ENCODE peak calls at places on chromosomes 6 and 20, in seven cellular contexts. Y, H, O, U, I, X and B are unnamed samples.

GRCh38 chr6:77397561-77397960 is 65.7 kb downstream of the HTR1B start:
- DNase-seq in Y (no peak), H (no peak), O (no peak), U (no peak), I (no peak), X (no peak), B (no peak)

GRCh38 chr20:10789386-10789785 is 115.6 kb upstream of the JAG1 start:
- DNase-seq in Y (no peak), H (no peak), O (no peak), U (no peak), I (no peak), X (no peak), B (no peak)

GRCh38 chr6:121615493-121615892 is 180.0 kb downstream of the GJA1 start:
- DNase-seq in Y (no peak), H (no peak), O (no peak), U (no peak), I (no peak), X (no peak), B (no peak)

GRCh38 chr20:8183526-8183925 is 51.5 kb downstream of the PLCB1 start:
- DNase-seq in Y (no peak), H (no peak), O (no peak), U (no peak), I (no peak), X (no peak), B (no peak)

GRCh38 chr6:36426622-36427021 is 16.0 kb downstream of the PXT1 start:
- DNase-seq in Y (no peak), H (no peak), O (no peak), U (no peak), I (no peak), X (no peak), B (no peak)

GRCh38 chr6:107128175-107128574 is 12.9 kb upstream of the BEND3 start:
- DNase-seq in Y (no peak), H (no peak), O (no peak), U (no peak), I (no peak), X (no peak), B (no peak)

GRCh38 chr6:40719671-40720374 is 132.7 kb upstream of the LRFN2 start:
- DNase-seq in Y (no peak), H (no peak), O (peak; percentile 65), U (peak; percentile 61), I (no peak), X (no peak), B (no peak)

GRCh38 chr6:42404494-42404893 is 47.2 kb downstream of the TRERF1 start:
- DNase-seq in Y (peak; percentile 45), H (no peak), O (peak; percentile 67), U (no peak), I (no peak), X (no peak), B (no peak)

GRCh38 chr6:157989541-157990289 is 8.1 kb downstream of the SYNJ2 start:
- DNase-seq in Y (peak; percentile 84), H (no peak), O (peak; percentile 76), U (peak; percentile 85), I (no peak), X (no peak), B (no peak)

GRCh38 chr20:56200456-56200855 is 48.1 kb upstream of the MC3R start:
- DNase-seq in Y (no peak), H (no peak), O (no peak), U (no peak), I (no peak), X (no peak), B (no peak)

GRCh38 chr20:44649976-44650375 is 1.5 kb downstream of the ADA start:
- DNase-seq in Y (no peak), H (no peak), O (no peak), U (no peak), I (no peak), X (no peak), B (no peak)

GRCh38 chr20:44646641-44647274 is 4.7 kb downstream of the ADA start:
- DNase-seq in Y (no peak), H (no peak), O (peak; percentile 54), U (no peak), I (no peak), X (no peak), B (no peak)

GRCh38 chr20:44648068-44648467 is 3.4 kb downstream of the ADA start:
- DNase-seq in Y (peak; percentile 82), H (no peak), O (no peak), U (no peak), I (no peak), X (no peak), B (no peak)

GRCh38 chr20:44650777-44651493 is 564 bp downstream of the ADA start:
- DNase-seq in Y (no peak), H (no peak), O (no peak), U (no peak), I (no peak), X (no peak), B (no peak)

DNA sequence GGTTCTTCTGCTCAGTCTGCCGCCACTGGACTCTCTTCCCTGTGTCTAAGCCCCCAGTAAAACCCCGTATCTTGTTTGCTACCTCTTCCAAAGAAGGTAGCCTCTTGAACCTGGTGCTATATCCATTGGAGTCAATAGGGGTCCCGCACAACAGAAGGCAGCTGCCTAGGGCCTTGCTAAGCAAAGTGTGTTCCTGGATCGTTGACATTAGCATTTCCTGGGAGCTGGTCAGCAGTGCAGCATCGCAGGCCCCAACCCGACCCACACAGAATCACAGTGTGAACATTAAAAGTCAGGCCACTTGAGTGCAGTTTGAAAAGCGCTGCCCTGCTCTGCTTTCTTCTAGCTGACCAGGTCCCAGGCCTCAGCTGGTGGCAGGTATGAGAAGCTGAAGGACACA is 2.9 kb downstream of the ADA start:
- DNase-seq in Y (no peak), H (no peak), O (no peak), U (no peak), I (no peak), X (no peak), B (no peak)
- TF ChIP-seq CTCF in Y (no peak), H (peak; percentile 25), O (no peak), U (no peak), I (no peak), X (no peak), B (no peak)

DNA sequence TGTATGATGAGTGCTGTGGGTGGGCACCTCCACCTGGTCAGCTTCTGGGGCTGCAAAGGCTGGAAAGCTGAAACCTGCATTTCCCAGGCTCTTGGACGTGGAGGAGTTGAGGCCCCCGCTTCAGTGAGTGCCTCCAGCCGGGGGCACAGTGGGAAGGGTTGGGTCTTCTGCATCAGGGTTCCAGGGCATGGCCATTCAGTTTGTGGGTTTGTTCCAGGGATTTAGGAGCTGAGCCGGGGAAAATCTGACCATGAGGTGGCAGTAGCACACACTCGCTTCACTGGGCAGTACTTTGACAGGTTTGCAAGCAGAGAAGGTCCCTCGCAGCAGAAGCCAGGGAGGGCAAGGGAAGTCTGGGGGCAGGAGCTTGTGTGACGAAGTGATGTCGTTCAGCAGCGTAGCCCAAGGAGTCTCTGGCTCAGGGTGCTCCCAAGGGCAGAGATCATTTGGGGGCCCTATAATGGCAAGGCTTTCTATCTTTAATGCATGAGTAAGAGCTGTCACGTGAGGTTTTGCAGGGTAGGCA is 69.5 kb upstream of the SULF2 start:
- DNase-seq in Y (no peak), H (no peak), O (peak; percentile 40), U (peak; percentile 66), I (peak; percentile 41), X (no peak), B (peak; percentile 47)
- TF ChIP-seq CTCF in Y (no peak), H (peak; percentile 54), O (peak; percentile 48), U (peak; percentile 79), I (peak; percentile 51), X (no peak), B (peak; percentile 24)

GRCh38 chr20:25032478-25033183 is 25.3 kb downstream of the ACSS1 start:
- DNase-seq in Y (peak; percentile 71), H (no peak), O (peak; percentile 6), U (no peak), I (peak; percentile 68), X (no peak), B (no peak)
- TF ChIP-seq CTCF in Y (no peak), H (no peak), O (no peak), U (no peak), I (no peak), X (no peak), B (no peak)

DNA sequence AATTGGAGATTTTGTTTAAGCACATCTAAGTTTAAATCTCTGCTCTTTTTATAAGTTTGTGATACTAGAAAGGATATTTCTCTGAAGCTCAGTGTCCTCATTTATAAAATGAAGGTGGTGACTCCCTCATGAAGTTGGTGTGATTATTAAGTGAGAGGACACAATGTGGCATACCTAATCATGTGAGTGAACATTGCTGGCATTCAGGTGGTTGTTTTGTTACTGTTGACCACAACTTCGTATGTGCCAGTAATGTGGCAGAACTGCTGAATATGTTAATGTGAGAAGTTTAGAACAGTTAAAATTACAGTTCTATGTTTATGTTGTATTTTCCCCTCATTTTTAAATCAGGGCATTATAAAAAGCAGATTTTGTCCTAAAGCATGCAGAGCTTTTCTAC is 127.2 kb downstream of the STXBP5 start:
- DNase-seq in Y (no peak), H (no peak), O (no peak), U (no peak), I (no peak), X (no peak), B (no peak)
- TF ChIP-seq CTCF in Y (no peak), H (no peak), O (no peak), U (no peak), I (no peak), X (no peak), B (no peak)

GRCh38 chr6:22145823-22146379 is 150.9 kb downstream of the PRL start:
- DNase-seq in Y (no peak), H (no peak), O (peak; percentile 79), U (peak; percentile 82), I (no peak), X (no peak), B (no peak)
- TF ChIP-seq CTCF in Y (no peak), H (no peak), O (peak; percentile 27), U (peak; percentile 42), I (no peak), X (no peak), B (no peak)

DNA sequence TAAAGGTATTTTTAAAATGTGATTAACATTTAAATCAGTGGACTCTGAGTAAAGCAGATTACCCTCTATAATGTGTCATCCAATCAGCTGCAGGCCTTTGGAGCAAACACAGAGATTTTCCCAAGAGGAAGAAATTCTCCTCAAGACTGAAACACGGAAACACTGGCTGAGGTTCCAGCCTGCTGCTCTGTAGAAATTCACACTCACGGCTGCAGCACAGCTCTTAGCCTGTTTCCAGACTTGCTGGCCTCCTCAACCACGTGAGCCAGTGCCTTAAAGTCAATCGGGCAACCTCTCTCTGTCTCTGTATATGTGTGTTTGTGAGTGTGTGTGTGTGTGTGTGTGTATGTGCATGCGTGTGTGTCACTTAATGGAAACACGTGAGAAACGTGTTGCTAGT is 41.1 kb downstream of the PDE10A start:
- DNase-seq in Y (no peak), H (no peak), O (no peak), U (no peak), I (no peak), X (no peak), B (no peak)
- TF ChIP-seq CTCF in Y (no peak), H (no peak), O (no peak), U (no peak), I (no peak), X (no peak), B (no peak)